ENCODE peak calls at places on chromosomes 12 and 14, in four cellular contexts. X, Q, H and M are unnamed samples.

GRCh38 chr14:57889245-57889644 is 23.4 kb upstream of the SLC35F4 start:
- DNase-seq in X (no peak), Q (no peak), H (no peak), M (no peak)

GRCh38 chr14:57346741-57347140 is 43.6 kb upstream of the NAA30 start:
- DNase-seq in X (no peak), Q (no peak), H (no peak), M (no peak)

GRCh38 chr14:71933026-71933587 is 878 bp downstream of the RGS6 start:
- DNase-seq in X (no peak), Q (peak; percentile 61), H (no peak), M (peak; percentile 51)

GRCh38 chr14:34930591-34931069 is 52.2 kb upstream of the SRP54 start:
- DNase-seq in X (no peak), Q (no peak), H (no peak), M (no peak)

GRCh38 chr14:33527023-33527634 is 423.7 kb downstream of the EGLN3 start:
- DNase-seq in X (no peak), Q (no peak), H (no peak), M (no peak)

GRCh38 chr12:123763093-123763492 is 992 bp downstream of the DNAH10 start:
- DNase-seq in X (no peak), Q (peak; percentile 79), H (peak; percentile 41), M (peak; percentile 92)

GRCh38 chr12:113266106-113266895 is 45.0 kb downstream of the TPCN1 start:
- DNase-seq in X (no peak), Q (no peak), H (no peak), M (no peak)

GRCh38 chr12:92570056-92570753 is 132.6 kb upstream of the PLEKHG7 start:
- DNase-seq in X (peak; percentile 86), Q (peak; percentile 78), H (no peak), M (peak; percentile 48)

GRCh38 chr14:90661881-90662280 is 154.3 kb downstream of the TTC7B start:
- DNase-seq in X (no peak), Q (no peak), H (no peak), M (no peak)

GRCh38 chr12:93135286-93136239 is 206.5 kb upstream of the EEA1 start:
- DNase-seq in X (peak; percentile 57), Q (no peak), H (no peak), M (no peak)

GRCh38 chr12:54824402-54824801 is 29.9 kb upstream of the MUCL1 start:
- DNase-seq in X (no peak), Q (peak; percentile 1), H (no peak), M (no peak)

GRCh38 chr14:87567926-87568325 is 425.1 kb downstream of the GALC start:
- DNase-seq in X (no peak), Q (no peak), H (no peak), M (no peak)

GRCh38 chr12:16348435-16349131 is 1.1 kb downstream of the MGST1 start:
- DNase-seq in X (peak; percentile 19), Q (peak; percentile 22), H (no peak), M (no peak)

GRCh38 chr14:102518063-102518648 is 8.6 kb upstream of the ANKRD9 start:
- DNase-seq in X (no peak), Q (no peak), H (no peak), M (no peak)

GRCh38 chr14:99407416-99407815 is 73.2 kb downstream of the SETD3 start:
- DNase-seq in X (no peak), Q (no peak), H (no peak), M (no peak)

GRCh38 chr12:12338528-12339168 is 11.4 kb downstream of the MANSC1 start:
- DNase-seq in X (peak; percentile 35), Q (no peak), H (no peak), M (no peak)

GRCh38 chr12:98754095-98754494 is 109.0 kb downstream of the APAF1 start:
- DNase-seq in X (peak; percentile 77), Q (peak; percentile 27), H (no peak), M (no peak)

GRCh38 chr14:52329678-52330376 is 15.7 kb downstream of the PTGER2 start:
- DNase-seq in X (no peak), Q (no peak), H (no peak), M (no peak)

GRCh38 chr14:50063876-50064420 is 52.4 kb downstream of the VCPKMT start:
- DNase-seq in X (no peak), Q (no peak), H (no peak), M (no peak)

GRCh38 chr12:54060975-54061778 is 7.5 kb downstream of the HOXC4 start:
- DNase-seq in X (no peak), Q (no peak), H (no peak), M (no peak)

GRCh38 chr14:36224176-36224575 is 47.7 kb upstream of the PTCSC3 start:
- DNase-seq in X (no peak), Q (no peak), H (no peak), M (no peak)

GRCh38 chr14:60485057-60485599 is 735 bp downstream of the C14orf39 start:
- DNase-seq in X (no peak), Q (peak; percentile 22), H (no peak), M (no peak)

DNA sequence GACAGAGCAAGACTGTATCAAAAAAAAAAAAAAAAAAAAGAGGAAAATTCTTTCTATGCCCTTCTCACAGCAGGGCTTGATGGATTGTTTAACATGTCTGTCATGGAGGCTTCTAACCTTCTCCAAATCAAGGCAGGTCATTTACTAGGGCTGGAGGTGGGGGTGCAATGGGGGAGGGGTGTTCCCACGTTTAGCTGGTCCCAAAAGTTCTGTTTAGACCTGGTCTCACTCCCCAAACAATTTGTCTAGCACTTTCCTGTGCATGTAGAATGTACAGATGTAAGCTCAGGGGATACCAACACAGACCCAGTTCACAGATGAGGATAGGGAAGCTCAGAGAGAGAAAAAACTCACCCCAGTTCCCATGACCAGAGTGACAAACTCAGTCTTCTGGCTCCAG is 12.2 kb upstream of the IQSEC3 start:
- DNase-seq in X (no peak), Q (no peak), H (no peak), M (peak; percentile 23)
- H3K4me1 ChIP-seq in X (peaks cover 2% of the 10 kb centered on the region), Q (no peaks in the 10 kb centered on the region), H (no peaks in the 10 kb centered on the region), M (no peaks in the 10 kb centered on the region)

GRCh38 chr12:106942775-106943174 is 12.9 kb upstream of the TMEM263 start:
- DNase-seq in X (no peak), Q (no peak), H (no peak), M (no peak)
- H2BK15ac ChIP-seq in X (no peak overlapping the region), Q (no peak overlapping the region), H (no peak overlapping the region), M (no peak overlapping the region)

DNA sequence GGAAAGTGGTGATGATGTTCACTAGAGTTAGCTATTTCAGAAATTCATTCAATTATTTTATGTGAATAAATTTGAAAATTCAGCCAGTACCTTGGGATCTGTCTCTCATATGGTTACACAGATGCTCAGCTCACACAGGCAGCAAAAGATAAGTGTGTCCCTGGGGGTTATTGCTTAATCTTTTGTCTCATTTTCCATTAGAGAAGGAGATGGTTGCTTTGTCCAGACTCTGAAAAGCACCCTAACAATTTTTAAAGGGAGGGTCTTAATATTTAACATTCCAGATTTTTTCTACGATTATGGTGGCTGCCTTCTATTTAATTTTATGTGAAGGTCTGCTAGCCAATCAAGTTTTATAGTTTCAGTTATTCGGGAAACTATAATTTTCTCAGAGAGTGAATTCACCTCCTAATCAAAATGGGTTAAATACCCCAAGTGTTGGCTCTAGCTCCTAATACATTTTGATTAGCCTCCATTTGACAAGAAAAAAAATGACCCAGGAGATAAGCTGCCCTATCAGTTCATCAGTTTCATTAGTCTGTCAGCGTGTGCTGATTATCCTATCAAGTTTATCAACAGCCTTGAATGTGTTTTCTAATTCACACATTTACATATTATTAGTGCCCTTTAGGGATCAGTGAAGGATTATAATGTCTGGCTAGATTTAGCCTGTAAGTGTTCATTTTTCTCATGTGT is 282.1 kb downstream of the TMTC2 start:
- DNase-seq in X (no peak), Q (peak; percentile 41), H (no peak), M (no peak)
- H3K56ac ChIP-seq in X (no peak overlapping the region), Q (no peak overlapping the region), H (no peak overlapping the region), M (no peak overlapping the region)

GRCh38 chr14:59305836-59306555 is 117.5 kb downstream of the DAAM1 start:
- DNase-seq in X (peak; percentile 84), Q (no peak), H (no peak), M (no peak)
- H3K4me1 ChIP-seq in X (peaks cover 14% of the 10 kb centered on the region), Q (no peaks in the 10 kb centered on the region), H (no peaks in the 10 kb centered on the region), M (peaks cover 5% of the 10 kb centered on the region)

GRCh38 chr12:108599948-108600701 is 2.2 kb upstream of the TMEM119 start:
- DNase-seq in X (no peak), Q (no peak), H (no peak), M (no peak)
- H2BK15ac ChIP-seq in X (no peak overlapping the region), Q (no peak overlapping the region), H (no peak overlapping the region), M (no peak overlapping the region)

DNA sequence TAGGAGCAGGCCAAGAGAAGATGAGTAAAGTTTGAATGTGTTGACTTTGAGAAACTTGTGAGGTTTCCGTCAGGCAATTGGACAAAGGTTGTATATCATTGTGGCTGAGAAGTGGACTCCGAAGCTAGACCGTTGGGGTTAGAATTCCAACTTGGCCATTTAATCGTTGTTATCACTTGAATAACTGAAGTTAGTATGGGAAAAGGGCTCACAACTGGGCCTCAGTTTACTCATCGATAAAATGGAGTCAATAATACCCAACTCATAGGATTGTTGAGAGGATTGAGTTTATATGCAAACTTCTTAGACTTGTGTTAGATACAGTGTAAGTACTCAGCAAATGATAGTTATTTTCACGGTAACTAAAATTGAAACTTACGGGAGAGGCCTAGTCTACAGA is 846 bp downstream of the SLIRP start:
- DNase-seq in X (no peak), Q (no peak), H (no peak), M (no peak)
- H3K56ac ChIP-seq in X (peak overlapping the region; percentile 94), Q (peak overlapping the region; percentile 98), H (peak overlapping the region; percentile 2), M (no peak overlapping the region)

GRCh38 chr12:6205761-6206160 is 5.6 kb downstream of the CD9 start:
- DNase-seq in X (no peak), Q (no peak), H (no peak), M (no peak)
- H3K4me1 ChIP-seq in X (peaks cover 14% of the 10 kb centered on the region), Q (peaks cover 11% of the 10 kb centered on the region), H (peaks cover 22% of the 10 kb centered on the region), M (peaks cover 42% of the 10 kb centered on the region)

GRCh38 chr12:131857908-131858850 is 30.0 kb downstream of the MMP17 start:
- DNase-seq in X (no peak), Q (no peak), H (no peak), M (peak; percentile 29)

GRCh38 chr12:131856366-131857097 is 28.3 kb downstream of the MMP17 start:
- DNase-seq in X (no peak), Q (no peak), H (no peak), M (no peak)

GRCh38 chr12:131853832-131854797 is 25.9 kb downstream of the MMP17 start:
- DNase-seq in X (no peak), Q (no peak), H (no peak), M (peak; percentile 48)

GRCh38 chr12:131854861-131855476 is 26.8 kb downstream of the MMP17 start:
- DNase-seq in X (no peak), Q (no peak), H (no peak), M (no peak)

DNA sequence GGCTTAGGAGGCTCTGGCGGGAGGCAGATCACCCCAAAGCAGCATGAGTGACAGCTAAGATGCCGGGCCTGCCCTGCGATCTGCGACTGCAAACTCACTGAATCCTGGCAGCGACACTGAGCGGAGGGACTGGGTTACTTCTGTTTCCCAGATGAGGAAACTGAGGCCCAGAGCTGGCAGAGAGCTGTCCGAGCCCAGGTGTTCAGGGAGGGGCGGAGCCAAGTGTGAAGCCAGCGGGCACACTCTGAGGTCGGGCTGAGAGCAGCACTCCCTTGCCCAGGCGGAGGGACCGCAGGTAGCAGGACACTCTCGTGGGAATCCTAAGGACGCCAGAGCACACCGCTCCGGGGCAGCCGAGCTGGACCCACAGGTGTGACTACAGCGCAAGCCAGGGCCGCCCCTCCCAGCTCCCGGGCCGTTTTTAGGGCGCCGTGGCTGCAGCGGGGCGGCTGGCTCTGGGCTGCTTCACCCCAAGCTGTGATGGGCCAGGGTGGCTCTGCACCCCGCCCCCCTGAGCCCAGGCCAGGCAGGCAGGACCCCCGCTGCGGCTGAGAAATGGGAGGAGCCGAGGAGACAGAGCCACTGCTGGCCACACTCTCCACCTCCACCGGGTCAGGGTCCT is 27.4 kb downstream of the MMP17 start:
- DNase-seq in X (no peak), Q (no peak), H (no peak), M (peak; percentile 59)
- H2BK15ac ChIP-seq in X (no peak overlapping the region), Q (no peak overlapping the region), H (no peak overlapping the region), M (no peak overlapping the region)